ENCODE peak calls at places on chromosomes 11 and 22, in five cellular contexts. One of them, this sample, is unnamed.

GRCh38 chr11:20110908-20111669 is 49.2 kb downstream of the DBX1 start:
- DNase-seq in H4: peak
- DNase-seq in activated CD4-positive, alpha-beta T cell treated with anti-CD3 and anti-CD28 coated beads for 48 hours: peak
- DNase-seq in ACHN: peak
- DNase-seq in GM23338: peak
- DNase-seq in this sample: peak

GRCh38 chr22:32926600-32926999 is 125.1 kb downstream of the TIMP3 start:
- DNase-seq in GM23338: peak
- DNase-seq in H4: no peak
- DNase-seq in activated CD4-positive, alpha-beta T cell treated with anti-CD3 and anti-CD28 coated beads for 48 hours: peak
- DNase-seq in ACHN: peak
- DNase-seq in this sample: peak

GRCh38 chr11:100632970-100633452 is 54.1 kb upstream of the ARHGAP42 start:
- DNase-seq in ACHN: no peak
- DNase-seq in activated CD4-positive, alpha-beta T cell treated with anti-CD3 and anti-CD28 coated beads for 48 hours: no peak
- DNase-seq in H4: peak
- DNase-seq in GM23338: no peak
- DNase-seq in this sample: no peak

GRCh38 chr11:75468534-75469340 is 35.7 kb upstream of the KLHL35 start:
- DNase-seq in ACHN: no peak
- DNase-seq in H4: no peak
- DNase-seq in activated CD4-positive, alpha-beta T cell treated with anti-CD3 and anti-CD28 coated beads for 48 hours: no peak
- DNase-seq in GM23338: no peak
- DNase-seq in this sample: no peak

GRCh38 chr11:118715837-118716260 is 36.4 kb upstream of the TREH start:
- DNase-seq in ACHN: no peak
- DNase-seq in H4: no peak
- DNase-seq in activated CD4-positive, alpha-beta T cell treated with anti-CD3 and anti-CD28 coated beads for 48 hours: no peak
- DNase-seq in GM23338: peak
- DNase-seq in this sample: no peak

GRCh38 chr22:29345932-29346331 is 30.4 kb upstream of the RASL10A start:
- DNase-seq in GM23338: no peak
- DNase-seq in ACHN: no peak
- DNase-seq in H4: no peak
- DNase-seq in activated CD4-positive, alpha-beta T cell treated with anti-CD3 and anti-CD28 coated beads for 48 hours: no peak
- DNase-seq in this sample: no peak

GRCh38 chr22:37419916-37420655 is 7.2 kb downstream of the ELFN2 start:
- DNase-seq in ACHN: no peak
- DNase-seq in GM23338: peak
- DNase-seq in activated CD4-positive, alpha-beta T cell treated with anti-CD3 and anti-CD28 coated beads for 48 hours: peak
- DNase-seq in H4: no peak
- DNase-seq in this sample: no peak

GRCh38 chr22:44567846-44568493 is 69.9 kb upstream of the RTL6 start:
- DNase-seq in H4: peak
- DNase-seq in ACHN: peak
- DNase-seq in GM23338: peak
- DNase-seq in activated CD4-positive, alpha-beta T cell treated with anti-CD3 and anti-CD28 coated beads for 48 hours: peak
- DNase-seq in this sample: no peak

GRCh38 chr11:44626645-44627044 is 61.2 kb downstream of the CD82 start:
- DNase-seq in activated CD4-positive, alpha-beta T cell treated with anti-CD3 and anti-CD28 coated beads for 48 hours: peak
- DNase-seq in H4: peak
- DNase-seq in ACHN: no peak
- DNase-seq in GM23338: no peak
- DNase-seq in this sample: peak

GRCh38 chr11:62444271-62444833 is 25.5 kb downstream of the SCGB1A1 start:
- DNase-seq in GM23338: no peak
- DNase-seq in activated CD4-positive, alpha-beta T cell treated with anti-CD3 and anti-CD28 coated beads for 48 hours: peak
- DNase-seq in H4: no peak
- DNase-seq in ACHN: no peak
- DNase-seq in this sample: peak

GRCh38 chr11:19880088-19880345 is 167.4 kb downstream of the NAV2 start:
- DNase-seq in H4: no peak
- DNase-seq in ACHN: no peak
- DNase-seq in activated CD4-positive, alpha-beta T cell treated with anti-CD3 and anti-CD28 coated beads for 48 hours: no peak
- DNase-seq in GM23338: no peak
- DNase-seq in this sample: no peak

GRCh38 chr11:112042161-112042960 is 17.2 kb downstream of the DLAT start:
- DNase-seq in ACHN: peak
- DNase-seq in activated CD4-positive, alpha-beta T cell treated with anti-CD3 and anti-CD28 coated beads for 48 hours: no peak
- DNase-seq in GM23338: no peak
- DNase-seq in H4: peak
- DNase-seq in this sample: no peak

GRCh38 chr22:45680932-45681700 is 9.5 kb downstream of the ATXN10 start:
- DNase-seq in activated CD4-positive, alpha-beta T cell treated with anti-CD3 and anti-CD28 coated beads for 48 hours: no peak
- DNase-seq in H4: no peak
- DNase-seq in ACHN: peak
- DNase-seq in GM23338: no peak
- DNase-seq in this sample: no peak

GRCh38 chr22:40177738-40178416 is at the start of gene TNRC6B:
- DNase-seq in GM23338: peak
- DNase-seq in ACHN: peak
- DNase-seq in H4: peak
- DNase-seq in activated CD4-positive, alpha-beta T cell treated with anti-CD3 and anti-CD28 coated beads for 48 hours: peak
- DNase-seq in this sample: peak

GRCh38 chr11:108593214-108593909 is at the start of gene EXPH5:
- DNase-seq in GM23338: peak
- DNase-seq in ACHN: peak
- DNase-seq in H4: peak
- DNase-seq in activated CD4-positive, alpha-beta T cell treated with anti-CD3 and anti-CD28 coated beads for 48 hours: peak
- DNase-seq in this sample: peak

GRCh38 chr11:129932385-129933067 is 37.1 kb upstream of the NFRKB start:
- DNase-seq in ACHN: no peak
- DNase-seq in GM23338: no peak
- DNase-seq in H4: no peak
- DNase-seq in activated CD4-positive, alpha-beta T cell treated with anti-CD3 and anti-CD28 coated beads for 48 hours: no peak
- DNase-seq in this sample: no peak

GRCh38 chr11:73030130-73030529 is 112.0 kb downstream of the FCHSD2 start:
- DNase-seq in ACHN: no peak
- DNase-seq in GM23338: no peak
- DNase-seq in H4: no peak
- DNase-seq in activated CD4-positive, alpha-beta T cell treated with anti-CD3 and anti-CD28 coated beads for 48 hours: no peak
- DNase-seq in this sample: no peak

GRCh38 chr11:81647374-81647773 is 1086.3 kb downstream of the FAM181B start:
- DNase-seq in H4: no peak
- DNase-seq in ACHN: no peak
- DNase-seq in activated CD4-positive, alpha-beta T cell treated with anti-CD3 and anti-CD28 coated beads for 48 hours: no peak
- DNase-seq in GM23338: peak
- DNase-seq in this sample: no peak

GRCh38 chr11:58179648-58180047 is 9.2 kb upstream of the OR9Q2 start:
- DNase-seq in GM23338: no peak
- DNase-seq in activated CD4-positive, alpha-beta T cell treated with anti-CD3 and anti-CD28 coated beads for 48 hours: peak
- DNase-seq in ACHN: no peak
- DNase-seq in H4: no peak
- DNase-seq in this sample: no peak

GRCh38 chr11:443542-444199 is 1.9 kb upstream of the ANO9 start:
- DNase-seq in GM23338: peak
- DNase-seq in H4: peak
- DNase-seq in ACHN: no peak
- DNase-seq in activated CD4-positive, alpha-beta T cell treated with anti-CD3 and anti-CD28 coated beads for 48 hours: no peak
- DNase-seq in this sample: no peak

GRCh38 chr11:12083380-12083779 is 27.0 kb upstream of the MICAL2 start:
- DNase-seq in activated CD4-positive, alpha-beta T cell treated with anti-CD3 and anti-CD28 coated beads for 48 hours: peak
- DNase-seq in ACHN: no peak
- DNase-seq in GM23338: peak
- DNase-seq in H4: no peak
- DNase-seq in this sample: no peak

GRCh38 chr11:61980783-61981541 is 13.5 kb upstream of the FTH1 start:
- DNase-seq in ACHN: no peak
- DNase-seq in activated CD4-positive, alpha-beta T cell treated with anti-CD3 and anti-CD28 coated beads for 48 hours: no peak
- DNase-seq in H4: no peak
- DNase-seq in GM23338: no peak
- DNase-seq in this sample: no peak

GRCh38 chr22:46609175-46609690 is 11.0 kb upstream of the GRAMD4 start:
- DNase-seq in H4: no peak
- DNase-seq in activated CD4-positive, alpha-beta T cell treated with anti-CD3 and anti-CD28 coated beads for 48 hours: no peak
- DNase-seq in ACHN: no peak
- DNase-seq in GM23338: no peak
- DNase-seq in this sample: no peak

GRCh38 chr22:47452184-47452583 is 689.7 kb downstream of the TBC1D22A start:
- DNase-seq in activated CD4-positive, alpha-beta T cell treated with anti-CD3 and anti-CD28 coated beads for 48 hours: peak
- DNase-seq in ACHN: no peak
- DNase-seq in H4: peak
- DNase-seq in GM23338: peak
- DNase-seq in this sample: no peak

GRCh38 chr11:126647735-126648134 is 292.2 kb downstream of the ST3GAL4 start:
- DNase-seq in ACHN: peak
- DNase-seq in GM23338: no peak
- DNase-seq in activated CD4-positive, alpha-beta T cell treated with anti-CD3 and anti-CD28 coated beads for 48 hours: no peak
- DNase-seq in H4: peak
- DNase-seq in this sample: no peak

GRCh38 chr11:9001736-9002135 is 2.1 kb downstream of the NRIP3 start:
- DNase-seq in H4: peak
- DNase-seq in GM23338: no peak
- DNase-seq in activated CD4-positive, alpha-beta T cell treated with anti-CD3 and anti-CD28 coated beads for 48 hours: peak
- DNase-seq in ACHN: peak
- DNase-seq in this sample: no peak

GRCh38 chr11:30172872-30173271 is 57.9 kb upstream of the FSHB start:
- DNase-seq in activated CD4-positive, alpha-beta T cell treated with anti-CD3 and anti-CD28 coated beads for 48 hours: no peak
- DNase-seq in ACHN: no peak
- DNase-seq in H4: no peak
- DNase-seq in GM23338: no peak
- DNase-seq in this sample: no peak

GRCh38 chr11:12625438-12626071 is 48.7 kb upstream of the TEAD1 start:
- DNase-seq in GM23338: no peak
- DNase-seq in ACHN: no peak
- DNase-seq in activated CD4-positive, alpha-beta T cell treated with anti-CD3 and anti-CD28 coated beads for 48 hours: no peak
- DNase-seq in H4: peak
- DNase-seq in this sample: no peak

GRCh38 chr11:118574636-118575035 is 2.4 kb downstream of the ARCN1 start:
- DNase-seq in activated CD4-positive, alpha-beta T cell treated with anti-CD3 and anti-CD28 coated beads for 48 hours: no peak
- DNase-seq in ACHN: no peak
- DNase-seq in H4: no peak
- DNase-seq in GM23338: no peak
- DNase-seq in this sample: no peak

GRCh38 chr11:67240575-67241389 is 25.5 kb upstream of the GRK2 start:
- DNase-seq in H4: peak
- DNase-seq in ACHN: peak
- DNase-seq in activated CD4-positive, alpha-beta T cell treated with anti-CD3 and anti-CD28 coated beads for 48 hours: peak
- DNase-seq in GM23338: peak
- DNase-seq in this sample: peak

GRCh38 chr22:37626144-37626543 is 13.3 kb upstream of the SH3BP1 start:
- DNase-seq in activated CD4-positive, alpha-beta T cell treated with anti-CD3 and anti-CD28 coated beads for 48 hours: no peak
- DNase-seq in ACHN: no peak
- DNase-seq in GM23338: no peak
- DNase-seq in H4: no peak
- DNase-seq in this sample: peak

GRCh38 chr22:26770624-26771023 is 113.2 kb downstream of the MIAT start:
- DNase-seq in H4: no peak
- DNase-seq in ACHN: no peak
- DNase-seq in GM23338: no peak
- DNase-seq in activated CD4-positive, alpha-beta T cell treated with anti-CD3 and anti-CD28 coated beads for 48 hours: no peak
- DNase-seq in this sample: no peak

GRCh38 chr11:2210366-2211112 is 38.9 kb upstream of the TH start:
- DNase-seq in ACHN: no peak
- DNase-seq in H4: no peak
- DNase-seq in GM23338: no peak
- DNase-seq in activated CD4-positive, alpha-beta T cell treated with anti-CD3 and anti-CD28 coated beads for 48 hours: no peak
- DNase-seq in this sample: peak

GRCh38 chr11:64356498-64357411 is 2.2 kb upstream of the RPS6KA4 start:
- DNase-seq in H4: peak
- DNase-seq in GM23338: peak
- DNase-seq in activated CD4-positive, alpha-beta T cell treated with anti-CD3 and anti-CD28 coated beads for 48 hours: peak
- DNase-seq in ACHN: peak
- DNase-seq in this sample: peak

GRCh38 chr11:134223066-134223465 is 701 bp downstream of the NCAPD3 start:
- DNase-seq in H4: no peak
- DNase-seq in activated CD4-positive, alpha-beta T cell treated with anti-CD3 and anti-CD28 coated beads for 48 hours: peak
- DNase-seq in ACHN: no peak
- DNase-seq in GM23338: no peak
- DNase-seq in this sample: no peak

GRCh38 chr11:62081378-62082291 is 42.2 kb upstream of the INCENP start:
- DNase-seq in H4: peak
- DNase-seq in GM23338: peak
- DNase-seq in activated CD4-positive, alpha-beta T cell treated with anti-CD3 and anti-CD28 coated beads for 48 hours: peak
- DNase-seq in ACHN: peak
- DNase-seq in this sample: peak

GRCh38 chr22:37173709-37174108 is 14.3 kb downstream of the C1QTNF6 start:
- DNase-seq in H4: no peak
- DNase-seq in activated CD4-positive, alpha-beta T cell treated with anti-CD3 and anti-CD28 coated beads for 48 hours: no peak
- DNase-seq in ACHN: no peak
- DNase-seq in GM23338: no peak
- DNase-seq in this sample: no peak

GRCh38 chr11:62548545-62549335 is 2.1 kb upstream of the AHNAK start:
- DNase-seq in activated CD4-positive, alpha-beta T cell treated with anti-CD3 and anti-CD28 coated beads for 48 hours: no peak
- DNase-seq in ACHN: no peak
- DNase-seq in H4: no peak
- DNase-seq in GM23338: no peak
- DNase-seq in this sample: no peak

GRCh38 chr22:48445113-48445827 is 1382.4 kb downstream of the BRD1 start:
- DNase-seq in ACHN: no peak
- DNase-seq in GM23338: no peak
- DNase-seq in activated CD4-positive, alpha-beta T cell treated with anti-CD3 and anti-CD28 coated beads for 48 hours: no peak
- DNase-seq in H4: no peak
- DNase-seq in this sample: no peak

This sample was measured in GM13976.